ENCODE peak calls at places on chromosomes 5 and 9, in four cellular contexts. V, M, P and I are unnamed samples.
A peak's percentile ranks its signal among the peaks of the same experiment; 100 is the strongest.

GRCh38 chr5:77768978-77769377 is 7.2 kb downstream of the TBCA start:
- DNase-seq in V (no peak), M (no peak), P (no peak), I (no peak)

GRCh38 chr9:123169926-123170325 is 98.5 kb downstream of the STRBP start:
- DNase-seq in V (no peak), M (no peak), P (no peak), I (no peak)

GRCh38 chr5:142222235-142222880 is 102.5 kb downstream of the SPRY4 start:
- DNase-seq in V (no peak), M (no peak), P (no peak), I (no peak)

GRCh38 chr5:82018462-82018861 is 46.6 kb downstream of the ATG10 start:
- DNase-seq in V (no peak), M (no peak), P (peak; percentile 29), I (no peak)

GRCh38 chr9:5843450-5844249 is 10.7 kb upstream of the ERMP1 start:
- DNase-seq in V (peak; percentile 73), M (no peak), P (no peak), I (no peak)

GRCh38 chr5:115637507-115637906 is 11.7 kb upstream of the TMED7 start:
- DNase-seq in V (no peak), M (no peak), P (no peak), I (no peak)

GRCh38 chr5:168481330-168481788 is 4.9 kb upstream of the RARS1 start:
- DNase-seq in V (no peak), M (no peak), P (no peak), I (no peak)

GRCh38 chr5:129027260-129027659 is 62.0 kb downstream of the SLC27A6 start:
- DNase-seq in V (no peak), M (no peak), P (no peak), I (no peak)

GRCh38 chr5:174384509-174384947 is 339.0 kb downstream of the NSG2 start:
- DNase-seq in V (no peak), M (no peak), P (no peak), I (no peak)

GRCh38 chr9:90641090-90641489 is 1.5 kb downstream of the DIRAS2 start:
- DNase-seq in V (no peak), M (no peak), P (no peak), I (no peak)

GRCh38 chr5:1702318-1702717 is 97.3 kb downstream of the MRPL36 start:
- DNase-seq in V (no peak), M (no peak), P (no peak), I (no peak)

GRCh38 chr9:14769235-14769580 is 46.7 kb upstream of the CER1 start:
- DNase-seq in V (no peak), M (no peak), P (no peak), I (no peak)

GRCh38 chr9:4517274-4517673 is 27.0 kb downstream of the SLC1A1 start:
- DNase-seq in V (no peak), M (no peak), P (no peak), I (no peak)

GRCh38 chr5:2102821-2103776 is 220.4 kb upstream of the IRX4 start:
- DNase-seq in V (no peak), M (no peak), P (no peak), I (no peak)

GRCh38 chr5:56094579-56095361 is 100.0 kb upstream of the IL6ST start:
- DNase-seq in V (no peak), M (no peak), P (no peak), I (no peak)

GRCh38 chr5:146072595-146072994 is 32.8 kb downstream of the PLAC8L1 start:
- DNase-seq in V (no peak), M (no peak), P (no peak), I (no peak)

GRCh38 chr5:5544094-5544663 is 121.7 kb downstream of the ICE1 start:
- DNase-seq in V (no peak), M (no peak), P (no peak), I (no peak)

GRCh38 chr9:117549444-117549843 is 134.6 kb upstream of the ASTN2 start:
- DNase-seq in V (no peak), M (no peak), P (no peak), I (no peak)

GRCh38 chr5:145244788-145245187 is 590.4 kb downstream of the PRELID2 start:
- DNase-seq in V (no peak), M (no peak), P (no peak), I (no peak)

GRCh38 chr9:38649731-38650363 is 29.5 kb upstream of the ANKRD18A start:
- DNase-seq in V (no peak), M (no peak), P (peak; percentile 37), I (no peak)

GRCh38 chr5:32928761-32929160 is 217.6 kb downstream of the NPR3 start:
- DNase-seq in V (no peak), M (no peak), P (no peak), I (no peak)

GRCh38 chr5:88786217-88786560 is 96.8 kb downstream of the MEF2C start:
- DNase-seq in V (no peak), M (no peak), P (no peak), I (no peak)

GRCh38 chr5:96252596-96252995 is 180.5 kb downstream of the PCSK1 start:
- DNase-seq in V (no peak), M (no peak), P (no peak), I (no peak)

GRCh38 chr5:167573274-167574127 is 717.9 kb upstream of the WWC1 start:
- DNase-seq in V (no peak), M (no peak), P (no peak), I (no peak)

GRCh38 chr5:176501333-176501732 is 35.9 kb downstream of the RNF44 start:
- DNase-seq in V (no peak), M (no peak), P (no peak), I (no peak)

GRCh38 chr9:24035816-24036215 is 209.8 kb upstream of the ELAVL2 start:
- DNase-seq in V (no peak), M (no peak), P (no peak), I (no peak)

DNA sequence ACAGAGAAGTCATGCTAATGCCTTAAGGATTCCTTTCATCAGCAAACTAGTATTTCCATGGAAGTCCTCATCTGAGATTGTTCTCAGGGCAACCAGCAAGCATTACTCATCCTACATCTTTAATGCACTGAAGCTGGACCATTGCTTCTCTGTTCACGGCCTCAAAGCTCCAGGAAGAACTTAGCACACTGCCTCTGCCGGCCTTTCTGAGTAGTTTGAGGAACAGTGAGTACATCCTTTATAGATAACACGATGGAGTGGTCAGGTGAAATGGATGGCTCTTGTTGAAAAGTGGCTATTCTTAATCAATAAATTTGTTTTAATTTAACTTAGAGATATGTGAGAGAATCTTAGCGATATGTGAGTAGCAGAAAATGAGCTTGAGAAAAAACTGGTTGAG is 35.8 kb downstream of the MEGF10 start:
- DNase-seq in V (no peak), M (no peak), P (no peak), I (no peak)
- TF ChIP-seq CTCF in V (no peak), M (no peak), P (no peak), I (no peak)

DNA sequence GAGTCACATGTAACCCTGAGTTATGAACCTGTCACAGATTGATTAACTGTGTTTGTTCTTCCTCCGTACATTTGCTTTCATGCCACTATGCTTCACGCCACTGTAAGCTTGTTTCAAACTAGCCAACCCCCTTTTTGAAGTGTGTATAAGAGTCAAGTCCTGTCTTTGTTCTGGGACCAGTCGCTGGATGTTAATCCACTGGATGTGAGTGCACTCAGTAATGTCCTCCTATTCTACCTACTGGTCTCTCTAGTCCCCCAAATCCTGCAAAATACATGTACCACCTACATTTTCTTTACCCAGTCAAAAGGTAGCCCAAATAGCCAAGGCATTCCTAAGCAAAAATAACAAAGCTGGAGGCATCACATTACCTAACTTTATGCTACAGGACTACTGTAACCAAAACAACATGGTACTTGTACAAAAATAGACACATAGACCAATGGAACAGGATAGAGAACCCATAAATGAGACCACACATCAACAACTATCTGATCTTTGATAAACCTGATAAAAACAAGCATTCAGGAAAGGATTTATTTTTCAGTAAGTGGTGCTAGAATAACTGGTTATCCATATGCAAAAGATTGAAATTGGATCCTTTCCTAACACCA is 1139.1 kb upstream of the SEMA6A start:
- DNase-seq in V (no peak), M (no peak), P (no peak), I (no peak)
- H3K9me3 ChIP-seq in V (peaks cover 15% of the 10 kb centered on the region), M (peaks cover 6% of the 10 kb centered on the region), P (no peaks in the 10 kb centered on the region), I (peaks cover 8% of the 10 kb centered on the region)

DNA sequence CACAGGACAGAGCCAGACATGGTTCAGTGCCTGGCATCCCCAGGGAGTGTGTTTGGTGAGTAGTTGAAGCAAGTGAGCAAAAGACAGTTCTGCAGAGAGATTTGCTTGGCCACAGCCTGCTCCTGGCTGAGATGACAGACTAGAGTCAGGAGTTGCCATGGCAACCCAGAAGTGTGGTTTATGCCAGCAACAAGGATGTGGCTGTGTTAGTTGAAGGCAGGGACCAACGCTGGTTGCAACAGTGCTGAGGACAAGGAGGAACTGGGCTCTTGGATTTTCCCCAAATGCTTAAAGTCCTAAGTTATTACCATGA is 2.7 kb downstream of the NXNL2 start:
- DNase-seq in V (peak; percentile 90), M (peak; percentile 40), P (peak; percentile 48), I (no peak)
- H3K4me3 ChIP-seq in V (peak overlapping the region; percentile 7), M (no peak overlapping the region), P (no peak overlapping the region), I (no peak overlapping the region)

DNA sequence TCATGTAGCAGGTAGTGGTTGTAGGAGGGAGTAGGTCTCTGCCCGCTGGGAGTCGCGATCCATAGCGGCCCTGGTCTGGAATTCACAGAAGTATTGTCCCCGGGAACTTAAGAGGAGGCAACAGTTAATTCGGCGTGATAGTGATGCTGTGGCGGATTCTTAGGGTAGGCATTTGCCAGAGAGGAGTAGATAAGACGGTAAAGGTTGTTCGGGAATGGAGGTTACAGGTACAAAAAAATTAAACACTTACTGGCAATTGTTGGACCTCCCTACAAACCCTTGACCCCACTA is 679 bp downstream of the SMC5 start:
- DNase-seq in V (no peak), M (no peak), P (no peak), I (no peak)
- TF ChIP-seq CTCF in V (no peak), M (no peak), P (no peak), I (no peak)

DNA sequence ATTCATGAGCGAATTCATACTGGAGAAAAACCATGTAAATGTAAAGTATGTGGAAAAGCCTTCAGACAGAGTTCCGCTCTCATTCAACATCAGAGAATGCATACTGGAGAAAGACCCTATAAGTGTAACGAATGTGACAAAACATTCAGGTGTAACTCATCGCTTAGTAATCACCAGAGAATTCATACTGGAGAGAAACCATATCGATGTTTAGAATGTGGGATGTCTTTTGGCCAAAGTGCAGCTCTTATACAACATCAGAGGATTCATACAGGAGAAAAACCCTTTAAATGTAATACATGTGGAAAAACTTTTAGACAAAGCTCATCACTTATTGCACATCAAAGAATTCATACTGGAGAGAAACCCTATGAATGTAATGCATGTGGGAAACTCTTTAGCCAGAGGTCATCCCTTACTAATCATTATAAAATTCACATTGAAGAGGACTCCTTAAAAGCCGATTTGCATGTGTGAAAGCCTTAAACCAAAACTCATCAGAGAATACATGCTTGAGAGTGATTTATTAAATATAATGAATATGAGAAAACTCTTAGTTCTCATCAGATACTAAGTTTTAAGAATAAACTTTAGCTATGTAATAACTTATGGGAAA is 11.8 kb upstream of the ZFP2 start:
- DNase-seq in V (no peak), M (no peak), P (no peak), I (no peak)
- H3K9me3 ChIP-seq in V (peaks cover 60% of the 10 kb centered on the region), M (peaks cover 51% of the 10 kb centered on the region), P (no peaks in the 10 kb centered on the region), I (peaks cover 66% of the 10 kb centered on the region)

GRCh38 chr5:42993516-42994284 is 46.4 kb downstream of the ANXA2R start:
- DNase-seq in V (no peak), M (no peak), P (peak; percentile 31), I (no peak)
- H3K4me3 ChIP-seq in V (peak overlapping the region; percentile 49), M (peak overlapping the region; percentile 55), P (peak overlapping the region; percentile 69), I (peak overlapping the region; percentile 35)

DNA sequence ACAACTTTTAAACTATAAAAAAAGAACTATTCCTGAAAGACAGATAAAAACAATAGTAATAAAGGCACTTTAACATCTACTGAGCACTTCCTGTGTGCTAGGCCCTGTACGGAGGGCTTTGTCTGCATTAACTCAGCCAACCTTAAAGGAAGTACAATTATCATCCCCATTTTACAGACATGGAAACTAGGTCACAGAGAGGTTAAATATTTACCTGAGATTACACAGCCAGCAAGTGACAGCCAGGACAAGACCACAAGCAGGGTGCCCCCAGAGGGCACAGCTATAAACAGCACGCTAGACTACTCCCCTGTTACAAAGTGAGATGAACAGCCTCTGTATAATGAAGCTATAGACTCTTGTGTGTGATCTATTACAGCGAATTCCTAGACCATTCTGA is 25.5 kb downstream of the DDX31 start:
- DNase-seq in V (no peak), M (no peak), P (no peak), I (no peak)
- TF ChIP-seq CTCF in V (no peak), M (no peak), P (no peak), I (peak; percentile 15)